ENCODE peak calls at places on chromosomes 5 and 9, in ten cellular contexts. B is stimulated activated CD4-positive, alpha-beta T cell treated with anti-CD3 and anti-CD28 coated beads, Interleukin-1b, Interleukin-23, amount 100 ng/mL, for 48 hours; R is NCI-H510A treated with DMSO at 0.1 percent for 48 hours; H is pons; K is DMS79; N is neuronal stem cell; T is RCC 7860; X is NCI-H1092 treated with DMSO at 0.1 percent for 48 hours; D is cardiac fibroblast; F is right lobe of liver. G is an unnamed sample.

GRCh38 chr9:98075332-98075805 is 18.8 kb downstream of the NANS start:
- DNase-seq in K (no peak), R (no peak), D (peak), X (no peak), N (no peak), B (no peak), T (no peak), F (no peak), H (no peak), G (peak)

GRCh38 chr9:133932633-133933032 is 59.5 kb downstream of the VAV2 start:
- DNase-seq in F (no peak), K (peak), H (no peak), X (peak), B (no peak), R (peak), T (no peak), N (no peak), D (no peak), G (no peak)

GRCh38 chr5:5751496-5751895 is 329.0 kb downstream of the ICE1 start:
- DNase-seq in F (no peak), X (no peak), K (no peak), T (no peak), D (no peak), R (no peak), N (no peak), B (no peak), H (no peak), G (no peak)

GRCh38 chr5:37740331-37741066 is 99.3 kb downstream of the GDNF start:
- DNase-seq in H (no peak), T (no peak), D (peak), K (no peak), X (no peak), R (no peak), N (no peak), F (no peak), B (no peak), G (no peak)

GRCh38 chr5:122846051-122846567 is 696 bp downstream of the SNX24 start:
- DNase-seq in F (no peak), H (peak), N (no peak), X (peak), T (peak), B (no peak), K (no peak), R (no peak), D (peak), G (no peak)

GRCh38 chr9:127793093-127793708 is 7.4 kb downstream of the CDK9 start:
- DNase-seq in X (no peak), H (no peak), T (no peak), N (no peak), B (no peak), K (no peak), D (no peak), F (no peak), R (no peak), G (no peak)

GRCh38 chr9:114348261-114348905 is 18.7 kb downstream of the ORM2 start:
- DNase-seq in T (no peak), K (no peak), R (no peak), F (no peak), X (no peak), H (no peak), D (no peak), N (no peak), B (no peak), G (no peak)

GRCh38 chr5:57383093-57383861 is 99.3 kb downstream of the ACTBL2 start:
- DNase-seq in X (no peak), F (no peak), T (peak), R (no peak), K (no peak), D (peak), H (no peak), N (no peak), B (peak), G (peak)

GRCh38 chr5:175214152-175214551 is 229.8 kb downstream of the DRD1 start:
- DNase-seq in K (no peak), T (peak), F (no peak), D (peak), N (no peak), H (no peak), R (no peak), X (no peak), B (no peak), G (no peak)

GRCh38 chr9:125428060-125428481 is 166.4 kb downstream of the GAPVD1 start:
- DNase-seq in K (no peak), T (no peak), F (peak), N (no peak), X (no peak), R (no peak), H (no peak), B (peak), D (no peak), G (peak)

GRCh38 chr5:759111-759741 is 25.3 kb downstream of the ZDHHC11B start:
- DNase-seq in T (no peak), F (peak), B (peak), R (peak), N (peak), K (no peak), D (peak), X (no peak), H (no peak), G (peak)

GRCh38 chr5:78644129-78644528 is 4.4 kb downstream of the LHFPL2 start:
- DNase-seq in K (no peak), X (no peak), F (no peak), T (no peak), B (no peak), N (no peak), D (no peak), H (no peak), R (no peak), G (no peak)

GRCh38 chr9:69411246-69411645 is 86.2 kb downstream of the ENTREP1 start:
- DNase-seq in D (no peak), K (no peak), N (no peak), R (no peak), F (no peak), H (no peak), X (no peak), B (no peak), T (no peak), G (no peak)

GRCh38 chr9:87138128-87139040 is 191.1 kb upstream of the GAS1 start:
- DNase-seq in N (no peak), F (no peak), X (no peak), K (no peak), R (no peak), T (no peak), B (no peak), D (no peak), H (no peak), G (no peak)

GRCh38 chr5:140567871-140568270 is 3.2 kb downstream of the SLC35A4 start:
- DNase-seq in D (no peak), H (no peak), K (no peak), X (no peak), B (no peak), N (no peak), R (no peak), T (no peak), F (peak), G (no peak)

GRCh38 chr5:1492757-1493156 is 31.0 kb downstream of the LPCAT1 start:
- DNase-seq in H (no peak), N (no peak), X (no peak), T (no peak), K (no peak), R (no peak), F (no peak), D (no peak), B (no peak), G (peak)

GRCh38 chr9:77449177-77450092 is 198.7 kb downstream of the GNA14 start:
- DNase-seq in B (no peak), F (no peak), T (peak), D (peak), R (no peak), K (peak), N (no peak), H (no peak), X (no peak), G (no peak)

GRCh38 chr5:156762656-156763055 is 87.4 kb upstream of the PPP1R2B start:
- DNase-seq in B (no peak), F (no peak), N (no peak), X (no peak), R (no peak), H (no peak), T (no peak), D (no peak), K (no peak), G (no peak)

GRCh38 chr5:119319401-119319800 is 36.4 kb upstream of the TNFAIP8 start:
- DNase-seq in T (no peak), X (no peak), N (no peak), F (no peak), B (no peak), D (no peak), R (no peak), K (no peak), H (no peak), G (no peak)

GRCh38 chr9:84773023-84773422 is 103.5 kb downstream of the NTRK2 start:
- DNase-seq in F (no peak), K (no peak), N (no peak), B (no peak), R (no peak), D (peak), X (no peak), T (no peak), H (no peak), G (no peak)

GRCh38 chr9:37471942-37472679 is 6.9 kb upstream of the ZBTB5 start:
- DNase-seq in T (peak), F (no peak), B (no peak), D (peak), N (peak), X (no peak), H (peak), K (no peak), R (no peak), G (no peak)

GRCh38 chr5:153618857-153619256 is 128.4 kb downstream of the GRIA1 start:
- DNase-seq in T (peak), D (peak), N (no peak), X (no peak), K (no peak), R (no peak), F (no peak), B (no peak), H (no peak), G (no peak)

GRCh38 chr5:156841737-156842136 is 8.4 kb upstream of the PPP1R2B start:
- DNase-seq in F (no peak), H (no peak), T (no peak), X (no peak), N (no peak), D (no peak), K (no peak), R (no peak), B (no peak), G (no peak)

GRCh38 chr5:93580387-93581100 is 475 bp downstream of the NR2F1-AS1 start:
- DNase-seq in K (peak), X (peak), N (no peak), T (no peak), B (no peak), F (no peak), H (no peak), R (peak), D (peak), G (no peak)

GRCh38 chr9:136228107-136228875 is 17.3 kb downstream of the QSOX2 start:
- DNase-seq in R (no peak), K (no peak), D (peak), B (peak), H (no peak), N (no peak), X (no peak), F (no peak), T (peak), G (no peak)

GRCh38 chr5:372556-372910 is 51.0 kb downstream of the AHRR start:
- DNase-seq in B (no peak), X (no peak), F (peak), H (no peak), K (no peak), T (no peak), N (no peak), D (no peak), R (no peak), G (no peak)

GRCh38 chr5:14728109-14728938 is 63.8 kb downstream of the OTULIN start:
- DNase-seq in H (peak), K (no peak), N (peak), T (no peak), X (no peak), B (no peak), R (no peak), F (peak), D (no peak), G (no peak)

GRCh38 chr5:108430931-108431608 is 49.2 kb upstream of the FBXL17 start:
- DNase-seq in X (no peak), R (no peak), N (no peak), K (no peak), B (no peak), T (no peak), D (peak), F (no peak), H (no peak), G (no peak)

GRCh38 chr5:72648511-72648910 is 141.3 kb upstream of the ZNF366 start:
- DNase-seq in F (no peak), T (no peak), D (peak), K (no peak), H (peak), B (no peak), X (peak), N (no peak), R (no peak), G (no peak)

GRCh38 chr9:136840877-136841645 is 1.2 kb upstream of the AJM1 start:
- DNase-seq in F (peak), K (peak), B (no peak), T (peak), X (peak), D (peak), N (no peak), H (peak), R (peak), G (peak)

GRCh38 chr5:157903117-157903450 is 44.1 kb upstream of the CLINT1 start:
- DNase-seq in N (no peak), X (no peak), B (no peak), D (no peak), H (no peak), T (no peak), F (no peak), K (no peak), R (no peak), G (no peak)

GRCh38 chr5:91288517-91288916 is 94.6 kb downstream of the ARRDC3 start:
- DNase-seq in X (no peak), R (no peak), N (no peak), H (no peak), F (no peak), K (no peak), B (no peak), T (no peak), D (no peak), G (no peak)